ENCODE peak calls at places on chromosomes 13 and 19, in six cellular contexts. One of them, this sample, is unnamed. For H3K9me3, the result is how much of the 10 kb centered on the place peaks cover.

GRCh38 chr19:15161028-15161984 is 39.5 kb downstream of the NOTCH3 start:
- ATAC-seq in A549: peak
- ATAC-seq in HepG2: peak
- ATAC-seq in upper lobe of left lung: peak
- ATAC-seq in K562: peak
- ATAC-seq in GM12878: peak
- ATAC-seq in this sample: no peak

GRCh38 chr13:26502826-26503225 is 54.7 kb upstream of the WASF3 start:
- ATAC-seq in A549: no peak
- ATAC-seq in HepG2: peak
- ATAC-seq in upper lobe of left lung: peak
- ATAC-seq in K562: no peak
- ATAC-seq in GM12878: peak
- ATAC-seq in this sample: peak

GRCh38 chr19:5880604-5881078 is 10.3 kb upstream of the FUT5 start:
- ATAC-seq in A549: peak
- ATAC-seq in HepG2: peak
- ATAC-seq in upper lobe of left lung: peak
- ATAC-seq in K562: no peak
- ATAC-seq in GM12878: no peak
- ATAC-seq in this sample: peak

GRCh38 chr13:48624858-48625257 is 28.9 kb upstream of the CYSLTR2 start:
- ATAC-seq in A549: no peak
- ATAC-seq in HepG2: no peak
- ATAC-seq in upper lobe of left lung: no peak
- ATAC-seq in K562: no peak
- ATAC-seq in GM12878: no peak
- ATAC-seq in this sample: no peak

GRCh38 chr13:21685485-21686064 is 14.7 kb downstream of the FGF9 start:
- ATAC-seq in A549: no peak
- ATAC-seq in HepG2: no peak
- ATAC-seq in upper lobe of left lung: no peak
- ATAC-seq in K562: no peak
- ATAC-seq in GM12878: no peak
- ATAC-seq in this sample: no peak

GRCh38 chr19:45507864-45508680 is 793 bp downstream of the VASP start:
- ATAC-seq in A549: peak
- ATAC-seq in HepG2: no peak
- ATAC-seq in upper lobe of left lung: no peak
- ATAC-seq in K562: peak
- ATAC-seq in GM12878: peak
- ATAC-seq in this sample: no peak

GRCh38 chr13:98461525-98462240 is 115.2 kb downstream of the STK24 start:
- ATAC-seq in A549: no peak
- ATAC-seq in HepG2: no peak
- ATAC-seq in upper lobe of left lung: no peak
- ATAC-seq in K562: no peak
- ATAC-seq in GM12878: no peak
- ATAC-seq in this sample: no peak

GRCh38 chr13:63167699-63168337 is 1752.2 kb upstream of the PCDH20 start:
- ATAC-seq in A549: no peak
- ATAC-seq in HepG2: no peak
- ATAC-seq in upper lobe of left lung: no peak
- ATAC-seq in K562: no peak
- ATAC-seq in GM12878: no peak
- ATAC-seq in this sample: no peak

GRCh38 chr13:24153347-24153746 is 7.2 kb upstream of the SPATA13 start:
- ATAC-seq in A549: no peak
- ATAC-seq in HepG2: no peak
- ATAC-seq in upper lobe of left lung: no peak
- ATAC-seq in K562: no peak
- ATAC-seq in GM12878: no peak
- ATAC-seq in this sample: no peak

GRCh38 chr19:19566306-19566705 is 28.2 kb downstream of the CILP2 start:
- ATAC-seq in A549: no peak
- ATAC-seq in HepG2: peak
- ATAC-seq in upper lobe of left lung: no peak
- ATAC-seq in K562: no peak
- ATAC-seq in GM12878: no peak
- ATAC-seq in this sample: no peak

GRCh38 chr19:50242586-50242985 is 39.2 kb downstream of the MYH14 start:
- ATAC-seq in A549: no peak
- ATAC-seq in HepG2: no peak
- ATAC-seq in upper lobe of left lung: no peak
- ATAC-seq in K562: no peak
- ATAC-seq in GM12878: peak
- ATAC-seq in this sample: no peak

GRCh38 chr13:98521876-98522275 is 55.0 kb downstream of the STK24 start:
- ATAC-seq in A549: no peak
- ATAC-seq in HepG2: no peak
- ATAC-seq in upper lobe of left lung: no peak
- ATAC-seq in K562: no peak
- ATAC-seq in GM12878: no peak
- ATAC-seq in this sample: no peak

GRCh38 chr13:79245937-79246574 is 160.0 kb downstream of the RBM26 start:
- ATAC-seq in A549: no peak
- ATAC-seq in HepG2: no peak
- ATAC-seq in upper lobe of left lung: no peak
- ATAC-seq in K562: no peak
- ATAC-seq in GM12878: peak
- ATAC-seq in this sample: no peak

GRCh38 chr13:24764276-24764630 is 284 bp downstream of the RNF17 start:
- ATAC-seq in A549: no peak
- ATAC-seq in HepG2: no peak
- ATAC-seq in upper lobe of left lung: peak
- ATAC-seq in K562: no peak
- ATAC-seq in GM12878: no peak
- ATAC-seq in this sample: no peak

GRCh38 chr19:41377977-41378707 is 1.8 kb downstream of the TMEM91 start:
- ATAC-seq in A549: peak
- ATAC-seq in HepG2: peak
- ATAC-seq in upper lobe of left lung: no peak
- ATAC-seq in K562: peak
- ATAC-seq in GM12878: peak
- ATAC-seq in this sample: no peak

GRCh38 chr13:73173160-73173905 is 114.5 kb downstream of the KLF5 start:
- ATAC-seq in A549: no peak
- ATAC-seq in HepG2: no peak
- ATAC-seq in upper lobe of left lung: no peak
- ATAC-seq in K562: no peak
- ATAC-seq in GM12878: no peak
- ATAC-seq in this sample: no peak

GRCh38 chr13:24038846-24039330 is 121.6 kb upstream of the SPATA13 start:
- ATAC-seq in A549: no peak
- ATAC-seq in HepG2: peak
- ATAC-seq in upper lobe of left lung: no peak
- ATAC-seq in K562: no peak
- ATAC-seq in GM12878: peak
- ATAC-seq in this sample: peak

GRCh38 chr19:791605-792360 is 5.5 kb upstream of the PTBP1 start:
- ATAC-seq in A549: peak
- ATAC-seq in HepG2: no peak
- ATAC-seq in upper lobe of left lung: no peak
- ATAC-seq in K562: peak
- ATAC-seq in GM12878: no peak
- ATAC-seq in this sample: no peak

GRCh38 chr19:18500376-18500775 is 21.5 kb downstream of the ELL start:
- ATAC-seq in A549: no peak
- ATAC-seq in HepG2: no peak
- ATAC-seq in upper lobe of left lung: no peak
- ATAC-seq in K562: no peak
- ATAC-seq in GM12878: no peak
- ATAC-seq in this sample: no peak

DNA sequence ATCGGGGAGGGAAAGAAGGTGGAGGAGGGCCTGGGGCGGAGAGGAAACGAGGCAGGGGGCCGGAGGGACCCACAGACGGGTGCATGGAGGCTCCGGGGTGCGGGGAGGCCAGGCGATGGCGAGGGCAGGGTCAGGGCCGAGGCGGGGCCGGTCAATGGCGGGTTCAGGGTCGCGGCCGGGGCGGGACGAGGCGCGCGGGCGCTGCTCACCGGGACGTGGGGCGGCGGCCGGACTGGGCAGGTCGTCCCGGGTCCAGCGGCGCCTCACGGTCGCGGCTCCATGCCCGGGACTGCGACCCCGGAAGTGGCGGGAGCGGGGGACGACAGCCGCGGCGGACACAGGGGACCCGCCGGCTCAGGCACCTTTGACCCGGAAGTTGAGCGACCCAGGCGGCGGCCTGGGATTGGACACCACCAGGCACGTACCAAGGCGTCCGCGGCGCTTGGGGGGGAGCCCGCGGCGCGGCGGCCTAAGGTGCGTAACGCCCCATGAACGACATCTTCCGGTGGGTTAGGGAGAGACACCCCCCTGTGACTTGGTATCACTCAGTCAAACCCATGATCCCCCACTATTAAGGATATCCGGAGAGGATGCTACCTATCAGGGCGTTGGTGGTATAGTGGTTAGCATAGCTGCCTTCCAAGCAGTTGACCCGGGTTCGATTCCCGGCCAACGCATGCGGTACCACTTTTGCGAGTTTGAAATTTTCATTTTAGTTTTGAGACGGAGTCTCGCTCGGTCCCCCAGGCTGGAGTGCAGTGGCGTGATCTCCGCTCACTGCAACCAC is at the start of gene DPP9:
- ATAC-seq in A549: peak
- ATAC-seq in HepG2: peak
- ATAC-seq in upper lobe of left lung: peak
- ATAC-seq in K562: peak
- ATAC-seq in GM12878: peak
- ATAC-seq in this sample: peak
- TF ChIP-seq EP300 in A549: no peak
- TF ChIP-seq EP300 in HepG2: peak
- TF ChIP-seq EP300 in upper lobe of left lung: peak
- TF ChIP-seq EP300 in K562: peak
- TF ChIP-seq EP300 in GM12878: peak
- TF ChIP-seq EP300 in this sample: no peak

DNA sequence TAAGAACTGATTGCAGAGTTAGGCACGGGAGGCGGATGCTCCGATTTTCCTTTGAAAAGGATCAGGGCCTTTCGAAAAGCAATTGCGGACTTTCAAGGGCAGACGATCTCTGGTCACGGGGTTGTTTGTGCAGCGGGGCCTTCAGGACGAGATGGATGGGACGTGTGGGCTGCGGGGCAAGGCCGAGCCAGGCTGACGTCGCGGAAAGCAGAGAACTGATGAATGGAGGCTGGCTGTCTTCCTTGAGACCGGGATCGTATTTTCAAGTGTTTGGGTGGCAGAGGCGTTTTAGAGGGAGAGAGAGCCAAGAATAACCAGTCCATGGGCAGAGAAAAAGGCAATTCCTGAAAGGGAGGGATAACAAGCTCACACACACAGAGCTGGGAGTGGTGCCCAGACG is 138.9 kb upstream of the USP29 start:
- ATAC-seq in A549: no peak
- ATAC-seq in HepG2: no peak
- ATAC-seq in upper lobe of left lung: no peak
- ATAC-seq in K562: no peak
- ATAC-seq in GM12878: no peak
- ATAC-seq in this sample: no peak
- H3K9me3 ChIP-seq in A549: half or more
- H3K9me3 ChIP-seq in HepG2: under half
- H3K9me3 ChIP-seq in upper lobe of left lung: under half
- H3K9me3 ChIP-seq in K562: under half
- H3K9me3 ChIP-seq in GM12878: under half
- H3K9me3 ChIP-seq in this sample: under half

GRCh38 chr19:54463531-54464043 is at the start of gene LENG9:
- ATAC-seq in A549: peak
- ATAC-seq in HepG2: peak
- ATAC-seq in upper lobe of left lung: peak
- ATAC-seq in K562: peak
- ATAC-seq in GM12878: peak
- ATAC-seq in this sample: peak
- TF ChIP-seq EP300 in A549: no peak
- TF ChIP-seq EP300 in HepG2: no peak
- TF ChIP-seq EP300 in upper lobe of left lung: peak
- TF ChIP-seq EP300 in K562: no peak
- TF ChIP-seq EP300 in GM12878: no peak
- TF ChIP-seq EP300 in this sample: no peak

DNA sequence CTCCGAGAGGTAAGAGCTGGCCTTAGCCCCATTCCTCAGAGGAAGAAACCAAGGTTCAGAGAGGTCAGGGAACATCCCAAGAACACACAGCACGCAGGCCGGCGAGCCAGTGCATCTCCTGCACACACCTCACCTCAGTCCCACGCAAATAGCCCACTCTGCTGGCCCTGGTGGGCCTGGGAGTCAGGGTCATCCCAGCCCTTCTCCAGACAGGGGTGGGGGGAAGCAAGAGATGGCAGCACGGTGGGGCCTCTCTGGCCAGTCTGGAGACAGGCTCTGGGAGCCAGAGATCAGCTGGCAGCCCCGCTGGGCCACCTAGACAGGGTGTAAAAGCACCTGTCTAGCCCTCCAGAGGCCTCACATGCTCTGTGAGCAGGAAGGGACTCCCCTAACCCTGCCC is 26.8 kb downstream of the TUBA3C start:
- ATAC-seq in A549: no peak
- ATAC-seq in HepG2: no peak
- ATAC-seq in upper lobe of left lung: no peak
- ATAC-seq in K562: no peak
- ATAC-seq in GM12878: no peak
- ATAC-seq in this sample: no peak
- H3K9me3 ChIP-seq in A549: under half
- H3K9me3 ChIP-seq in HepG2: under half
- H3K9me3 ChIP-seq in upper lobe of left lung: under half
- H3K9me3 ChIP-seq in K562: under half
- H3K9me3 ChIP-seq in GM12878: under half
- H3K9me3 ChIP-seq in this sample: under half

GRCh38 chr19:7394728-7395359 is 46.1 kb downstream of the ARHGEF18 start:
- ATAC-seq in A549: peak
- ATAC-seq in HepG2: peak
- ATAC-seq in upper lobe of left lung: peak
- ATAC-seq in K562: peak
- ATAC-seq in GM12878: peak
- ATAC-seq in this sample: peak
- TF ChIP-seq EP300 in A549: no peak
- TF ChIP-seq EP300 in HepG2: no peak
- TF ChIP-seq EP300 in upper lobe of left lung: no peak
- TF ChIP-seq EP300 in K562: no peak
- TF ChIP-seq EP300 in GM12878: no peak
- TF ChIP-seq EP300 in this sample: no peak

DNA sequence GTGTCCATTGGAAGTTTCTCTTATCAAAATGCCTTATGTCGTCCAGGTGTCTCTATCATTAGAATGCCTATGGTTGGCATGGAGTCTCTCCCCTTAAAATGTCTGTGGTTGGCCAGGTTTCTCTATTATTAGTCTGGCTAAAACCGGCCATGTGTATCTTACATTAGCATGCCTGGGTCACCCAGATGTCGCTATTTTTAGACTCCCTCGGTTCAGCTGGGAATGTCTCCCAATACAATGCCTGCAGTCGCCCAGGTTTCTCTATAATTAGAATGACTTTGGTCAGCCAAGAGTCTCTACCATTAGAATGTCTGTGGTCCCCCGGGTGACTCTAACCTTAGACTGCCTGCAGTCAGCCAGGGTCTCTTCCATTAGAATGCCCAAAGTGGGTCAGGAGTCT is 1536.1 kb downstream of the UQCRFS1 start:
- ATAC-seq in A549: no peak
- ATAC-seq in HepG2: no peak
- ATAC-seq in upper lobe of left lung: no peak
- ATAC-seq in K562: no peak
- ATAC-seq in GM12878: no peak
- ATAC-seq in this sample: no peak
- H3K9me3 ChIP-seq in A549: under half
- H3K9me3 ChIP-seq in HepG2: half or more
- H3K9me3 ChIP-seq in upper lobe of left lung: half or more
- H3K9me3 ChIP-seq in K562: under half
- H3K9me3 ChIP-seq in GM12878: under half
- H3K9me3 ChIP-seq in this sample: under half

GRCh38 chr19:28862238-28862637 is 350.7 kb downstream of the UQCRFS1 start:
- ATAC-seq in A549: no peak
- ATAC-seq in HepG2: no peak
- ATAC-seq in upper lobe of left lung: peak
- ATAC-seq in K562: peak
- ATAC-seq in GM12878: no peak
- ATAC-seq in this sample: no peak
- TF ChIP-seq EP300 in A549: no peak
- TF ChIP-seq EP300 in HepG2: no peak
- TF ChIP-seq EP300 in upper lobe of left lung: no peak
- TF ChIP-seq EP300 in K562: no peak
- TF ChIP-seq EP300 in GM12878: no peak
- TF ChIP-seq EP300 in this sample: no peak

This sample was measured in gastroesophageal sphincter.